ENCODE peak calls at places on chromosomes 6 and 20, in ten cellular contexts. R is GDM1; E is iPS-NIHi11; H is left cardiac atrium; N is T follicular helper cell; I is effector memory CD8-positive, alpha-beta T cell; Z is astrocyte; K is stimulated activated CD8-positive, alpha-beta memory T cell treated with anti-CD3 and anti-CD28 coated beads, Interleukin-4, amount 100 ng/mL, for 24 hours; B is dorsolateral prefrontal cortex; T is SK-MEL-5. O is an unnamed sample.

GRCh38 chr20:57611605-57612311 is 8.5 kb downstream of the ZBP1 start:
- DNase-seq in I (no peak), R (no peak), N (no peak), T (peak), K (no peak), B (no peak), H (no peak), E (no peak), Z (no peak), O (no peak)

GRCh38 chr6:16803294-16804006 is 42.2 kb upstream of the ATXN1 start:
- DNase-seq in K (no peak), T (peak), I (no peak), B (peak), H (peak), E (peak), N (no peak), R (no peak), Z (peak), O (no peak)

GRCh38 chr6:142531727-142532126 is 229.9 kb downstream of the ADGRG6 start:
- DNase-seq in I (no peak), K (no peak), B (no peak), R (no peak), E (no peak), N (no peak), H (no peak), Z (peak), T (no peak), O (no peak)

GRCh38 chr20:62618622-62619529 is 23.4 kb upstream of the SLCO4A1 start:
- DNase-seq in N (no peak), Z (no peak), I (no peak), B (no peak), R (peak), K (peak), E (no peak), H (no peak), T (no peak), O (peak)

GRCh38 chr20:16760431-16761304 is 12.5 kb downstream of the OTOR start:
- DNase-seq in N (no peak), R (no peak), T (no peak), I (no peak), K (no peak), B (no peak), Z (no peak), H (no peak), E (peak), O (no peak)

GRCh38 chr6:42452171-42453026 is 673 bp upstream of the TRERF1 start:
- DNase-seq in H (peak), T (peak), R (peak), E (peak), B (peak), K (no peak), Z (peak), N (no peak), I (peak), O (no peak)

GRCh38 chr6:104837158-104837557 is 22.6 kb downstream of the HACE1 start:
- DNase-seq in Z (no peak), R (no peak), N (no peak), E (no peak), K (no peak), I (no peak), H (no peak), T (no peak), B (no peak), O (no peak)

GRCh38 chr6:43995137-43995536 is 132.1 kb downstream of the MRPL14 start:
- DNase-seq in T (no peak), Z (no peak), E (no peak), N (no peak), K (no peak), B (no peak), H (no peak), R (no peak), I (no peak), O (no peak)

GRCh38 chr20:49635171-49635570 is 67.2 kb upstream of the PTGIS start:
- DNase-seq in B (peak), R (no peak), Z (no peak), N (no peak), I (no peak), T (no peak), E (no peak), K (no peak), H (no peak), O (no peak)

GRCh38 chr6:39893286-39893685 is 41.0 kb downstream of the MOCS1 start:
- DNase-seq in T (no peak), H (no peak), I (no peak), Z (no peak), R (no peak), B (no peak), K (no peak), E (no peak), N (no peak), O (no peak)

GRCh38 chr6:128186724-128187123 is 285.9 kb upstream of the THEMIS start:
- DNase-seq in R (no peak), Z (no peak), T (no peak), N (no peak), H (no peak), I (no peak), E (no peak), K (no peak), B (no peak), O (no peak)

GRCh38 chr20:21767200-21767738 is 61.8 kb downstream of the PAX1 start:
- DNase-seq in K (no peak), I (no peak), B (no peak), R (no peak), T (no peak), H (no peak), Z (no peak), E (peak), N (no peak), O (no peak)

GRCh38 chr6:83636800-83637199 is 72.1 kb downstream of the SNAP91 start:
- DNase-seq in I (no peak), K (no peak), R (no peak), H (no peak), N (no peak), E (no peak), Z (no peak), T (no peak), B (no peak), O (no peak)

GRCh38 chr6:156545021-156545420 is 232.2 kb upstream of the ARID1B start:
- DNase-seq in I (no peak), R (no peak), B (no peak), N (no peak), E (no peak), T (no peak), Z (no peak), H (no peak), K (no peak), O (no peak)

GRCh38 chr6:108438918-108439317 is 121.8 kb upstream of the FOXO3 start:
- DNase-seq in B (no peak), R (no peak), Z (peak), N (no peak), E (no peak), T (no peak), I (no peak), H (no peak), K (no peak), O (no peak)

GRCh38 chr6:157893238-157893637 is 70.2 kb downstream of the SNX9 start:
- DNase-seq in I (no peak), R (no peak), H (no peak), T (no peak), E (no peak), N (peak), B (no peak), Z (no peak), K (no peak), O (no peak)

GRCh38 chr20:63957004-63957689 is 931 bp upstream of the UCKL1 start:
- DNase-seq in B (peak), H (peak), N (no peak), T (peak), K (peak), I (peak), R (peak), E (peak), Z (peak), O (no peak)

GRCh38 chr6:10759312-10759839 is 11.8 kb downstream of the TMEM14B start:
- DNase-seq in K (no peak), I (no peak), B (no peak), H (no peak), N (no peak), Z (peak), E (peak), T (peak), R (no peak), O (no peak)

GRCh38 chr20:45833883-45834796 is 541 bp downstream of the SNX21 start:
- DNase-seq in I (peak), Z (peak), E (peak), B (peak), R (no peak), T (peak), N (peak), K (peak), H (peak), O (no peak)

GRCh38 chr6:54037277-54037779 is 73.9 kb upstream of the MLIP start:
- DNase-seq in R (no peak), I (no peak), H (no peak), N (no peak), Z (no peak), T (no peak), B (no peak), K (no peak), E (no peak), O (no peak)

GRCh38 chr6:150443621-150444020 is 74.8 kb downstream of the IYD start:
- DNase-seq in N (no peak), T (peak), E (no peak), B (no peak), K (no peak), H (no peak), Z (no peak), R (no peak), I (no peak), O (no peak)

GRCh38 chr6:126955621-126956020 is 162.8 kb upstream of the RSPO3 start:
- DNase-seq in T (no peak), K (no peak), H (no peak), I (no peak), N (no peak), Z (peak), E (peak), B (no peak), R (no peak), O (no peak)